ENCODE peak calls at places on chromosomes 12 and 14, in ten cellular contexts. S is NCI-H1105 treated with DMSO at 0.1 percent for 48 hours; J is activated T-helper 9 cell treated with anti-CD3 and anti-CD28 coated beads, Interleukin-2, amount 50 U/mL, for 16 hours; Y is tibial nerve; W is lower leg skin; A is cardiac muscle cell; H is T-helper 2 cell treated with Interferon-gamma antibody and Interleukin-4, amounts not matched to agents 5 μg/mL and 100 μg/mL, for 36 hours; I is T-cell; X is MCF 10A; Q is Peyer's patch. G is an unnamed sample.

GRCh38 chr12:69897744-69898143 is 72.7 kb downstream of the MYRFL start:
- DNase-seq in X (peak), Y (no peak), H (no peak), Q (no peak), J (no peak), S (no peak), A (peak), W (no peak), I (no peak), G (no peak)

GRCh38 chr14:99329711-99330315 is 57.8 kb upstream of the BCL11B start:
- DNase-seq in S (no peak), W (peak), X (no peak), A (no peak), Y (no peak), J (no peak), H (no peak), I (no peak), Q (no peak), G (no peak)

GRCh38 chr14:103507751-103508150 is 14.9 kb downstream of the CKB start:
- DNase-seq in A (no peak), S (no peak), H (no peak), W (peak), I (no peak), Q (no peak), J (no peak), X (no peak), Y (no peak), G (no peak)

GRCh38 chr12:109925185-109925835 is 25.2 kb downstream of the TCHP start:
- DNase-seq in I (no peak), H (no peak), J (no peak), S (peak), X (no peak), A (no peak), Q (no peak), W (no peak), Y (no peak), G (no peak)

GRCh38 chr12:53495903-53496751 is 3.1 kb downstream of the MAP3K12 start:
- DNase-seq in J (no peak), S (no peak), I (no peak), H (no peak), Y (peak), Q (no peak), W (no peak), X (no peak), A (peak), G (no peak)

GRCh38 chr12:87270894-87271293 is 758.3 kb downstream of the C12orf50 start:
- DNase-seq in S (no peak), Q (no peak), W (no peak), X (no peak), I (no peak), A (peak), Y (no peak), H (no peak), J (no peak), G (no peak)

GRCh38 chr14:69657961-69658360 is 46.6 kb downstream of the SUSD6 start:
- DNase-seq in W (peak), X (peak), A (peak), I (no peak), H (no peak), J (no peak), S (no peak), Q (no peak), Y (no peak), G (no peak)

GRCh38 chr14:95445676-95446075 is 70.8 kb downstream of the SYNE3 start:
- DNase-seq in A (no peak), S (no peak), I (no peak), Q (no peak), J (no peak), H (no peak), Y (no peak), X (no peak), W (no peak), G (no peak)

GRCh38 chr12:32025906-32026305 is 66.7 kb downstream of the RESF1 start:
- DNase-seq in Q (peak), W (peak), A (no peak), H (peak), J (peak), X (no peak), Y (no peak), S (no peak), I (peak), G (no peak)

GRCh38 chr12:19075711-19076340 is 53.7 kb upstream of the PLEKHA5 start:
- DNase-seq in S (no peak), I (no peak), Y (no peak), Q (no peak), W (no peak), H (no peak), A (peak), J (no peak), X (no peak), G (no peak)

GRCh38 chr14:96960598-96961116 is 163.5 kb downstream of the VRK1 start:
- DNase-seq in I (no peak), A (no peak), Q (no peak), J (no peak), X (no peak), W (peak), H (no peak), Y (no peak), S (no peak), G (no peak)

GRCh38 chr12:106249411-106250135 is 1.8 kb upstream of the CKAP4 start:
- DNase-seq in Q (peak), W (no peak), S (no peak), A (no peak), X (no peak), J (no peak), I (no peak), Y (no peak), H (no peak), G (peak)

GRCh38 chr12:105769486-105769885 is 369.3 kb downstream of the NUAK1 start:
- DNase-seq in S (no peak), H (no peak), I (no peak), A (no peak), W (no peak), Y (no peak), X (no peak), Q (no peak), J (no peak), G (no peak)

GRCh38 chr12:2693204-2693860 is 101.4 kb upstream of the FKBP4 start:
- DNase-seq in Y (no peak), J (no peak), H (no peak), A (no peak), Q (no peak), W (no peak), S (no peak), X (no peak), I (no peak), G (peak)

GRCh38 chr12:32454866-32455265 is 55.5 kb downstream of the FGD4 start:
- DNase-seq in H (no peak), Q (no peak), I (no peak), Y (no peak), W (no peak), S (no peak), A (peak), J (no peak), X (no peak), G (no peak)

GRCh38 chr12:105798249-105798835 is 340.4 kb downstream of the NUAK1 start:
- DNase-seq in J (no peak), Y (no peak), X (no peak), W (no peak), Q (no peak), H (no peak), A (no peak), S (no peak), I (no peak), G (no peak)

GRCh38 chr12:54956818-54957641 is 27.5 kb downstream of the TESPA1 start:
- DNase-seq in Y (no peak), S (no peak), A (no peak), X (no peak), I (no peak), J (no peak), H (no peak), Q (no peak), W (no peak), G (no peak)

GRCh38 chr12:15164997-15165659 is 56.1 kb downstream of the RERG start:
- DNase-seq in H (no peak), J (no peak), A (peak), Q (no peak), X (peak), I (no peak), Y (no peak), W (no peak), S (no peak), G (no peak)

GRCh38 chr12:16110596-16110995 is 166.9 kb downstream of the SLC15A5 start:
- DNase-seq in Q (no peak), W (no peak), J (no peak), A (no peak), S (no peak), X (no peak), H (no peak), I (no peak), Y (no peak), G (no peak)

GRCh38 chr12:51368640-51369517 is 22.3 kb downstream of the GALNT6 start:
- DNase-seq in Q (peak), Y (no peak), I (peak), A (peak), W (peak), S (no peak), H (peak), X (no peak), J (peak), G (peak)

GRCh38 chr12:30568453-30568852 is 127.2 kb downstream of the IPO8 start:
- DNase-seq in J (no peak), S (no peak), X (no peak), Y (no peak), Q (no peak), W (no peak), A (no peak), H (no peak), I (no peak), G (no peak)

G was measured in germinal center.